ENCODE peak calls at places on chromosomes 3 and 15, in six cellular contexts. V, X, N, B, E and W are unnamed samples.

GRCh38 chr3:113084777-113085176 is 94.0 kb downstream of the GTPBP8 start:
- DNase-seq in B (peak; percentile 31), V (peak; percentile 88), E (peak; percentile 20), X (no peak), N (no peak), W (peak; percentile 33)

GRCh38 chr3:13376091-13376490 is 44.0 kb downstream of the NUP210 start:
- DNase-seq in V (no peak), B (no peak), E (no peak), X (no peak), N (no peak), W (no peak)

GRCh38 chr3:41608267-41608822 is 353.6 kb downstream of the ULK4 start:
- DNase-seq in V (no peak), X (no peak), B (no peak), N (no peak), E (no peak), W (no peak)

GRCh38 chr3:55622733-55623132 is 135.6 kb upstream of the WNT5A start:
- DNase-seq in V (peak; percentile 50), N (no peak), B (no peak), E (no peak), X (no peak), W (peak; percentile 54)

GRCh38 chr3:43390255-43390588 is 103.9 kb downstream of the SNRK start:
- DNase-seq in X (no peak), B (no peak), E (no peak), V (no peak), N (no peak), W (no peak)

GRCh38 chr3:141441381-141442365 is 45.2 kb upstream of the RASA2 start:
- DNase-seq in V (peak; percentile 90), X (peak; percentile 5), B (peak; percentile 80), E (peak; percentile 71), N (peak; percentile 71), W (peak; percentile 89)

GRCh38 chr3:158313344-158313927 is 203.5 kb downstream of the RSRC1 start:
- DNase-seq in E (no peak), N (no peak), V (peak; percentile 7), B (peak; percentile 27), X (peak; percentile 17), W (peak; percentile 67)

GRCh38 chr3:40086890-40087884 is 222.3 kb upstream of the EIF1B start:
- DNase-seq in E (no peak), X (peak; percentile 49), V (no peak), N (no peak), B (no peak), W (no peak)

GRCh38 chr15:26295331-26295730 is 432.2 kb upstream of the ATP10A start:
- DNase-seq in E (no peak), B (no peak), N (no peak), V (no peak), X (no peak), W (no peak)

GRCh38 chr15:40340038-40340739 is 550 bp downstream of the CCDC9B start:
- DNase-seq in N (no peak), X (peak; percentile 34), B (no peak), E (peak; percentile 90), V (peak; percentile 73), W (peak; percentile 65)

GRCh38 chr3:71563827-71564226 is 19.7 kb downstream of the FOXP1 start:
- DNase-seq in E (no peak), V (no peak), X (no peak), B (no peak), N (no peak), W (no peak)

GRCh38 chr15:29156521-29156920 is 113.1 kb downstream of the NSMCE3 start:
- DNase-seq in N (no peak), X (no peak), V (no peak), E (no peak), B (no peak), W (no peak)

GRCh38 chr15:68552773-68553172 is 26.0 kb upstream of the CORO2B start:
- DNase-seq in X (peak; percentile 2), E (no peak), V (peak; percentile 47), N (no peak), B (peak; percentile 74), W (peak; percentile 50)

GRCh38 chr15:96398769-96399168 is 68.3 kb downstream of the NR2F2 start:
- DNase-seq in B (no peak), E (no peak), X (no peak), V (no peak), N (no peak), W (no peak)

GRCh38 chr3:66729685-66730393 is 229.0 kb upstream of the LRIG1 start:
- DNase-seq in E (no peak), X (no peak), N (no peak), B (no peak), V (no peak), W (no peak)

GRCh38 chr3:171261487-171261886 is 198.7 kb downstream of the TNIK start:
- DNase-seq in N (no peak), V (peak; percentile 24), E (no peak), B (no peak), X (peak; percentile 60), W (peak; percentile 58)

GRCh38 chr15:40902605-40903561 is 8.6 kb downstream of the VPS18 start:
- DNase-seq in X (no peak), B (no peak), V (no peak), N (no peak), E (peak; percentile 48), W (no peak)

GRCh38 chr15:78928616-78929093 is 16.2 kb downstream of the CTSH start:
- DNase-seq in X (no peak), B (no peak), N (no peak), V (no peak), E (no peak), W (no peak)

GRCh38 chr15:74642328-74642723 is 26.7 kb downstream of the CLK3 start:
- DNase-seq in E (no peak), X (peak; percentile 88), N (no peak), V (no peak), B (no peak), W (no peak)

GRCh38 chr3:85321892-85322291 is 363.1 kb downstream of the CADM2 start:
- DNase-seq in E (no peak), B (no peak), V (no peak), X (no peak), N (no peak), W (no peak)

GRCh38 chr15:78761891-78762385 is 49.3 kb downstream of the ADAMTS7 start:
- DNase-seq in N (no peak), E (no peak), X (no peak), V (no peak), B (no peak), W (no peak)

GRCh38 chr15:75640483-75641175 is 605 bp upstream of the IMP3 start:
- DNase-seq in N (peak; percentile 52), V (peak; percentile 45), E (peak; percentile 38), X (peak; percentile 54), B (peak; percentile 39), W (peak; percentile 64)

GRCh38 chr3:15108869-15109268 is 9.9 kb upstream of the RBSN start:
- DNase-seq in E (no peak), V (no peak), N (no peak), B (no peak), X (no peak), W (no peak)

GRCh38 chr15:90765966-90766365 is 48.8 kb downstream of the BLM start:
- DNase-seq in X (no peak), N (no peak), V (no peak), B (no peak), E (no peak), W (peak; percentile 43)

GRCh38 chr3:102936511-102936910 is 501.7 kb downstream of the ZPLD1 start:
- DNase-seq in V (no peak), N (no peak), X (no peak), B (no peak), E (no peak), W (peak; percentile 17)

GRCh38 chr3:6781103-6781502 is 79.8 kb upstream of the GRM7 start:
- DNase-seq in E (no peak), N (no peak), X (peak; percentile 40), V (no peak), B (no peak), W (no peak)

GRCh38 chr3:78847603-78848002 is 920.2 kb downstream of the ROBO1 start:
- DNase-seq in X (no peak), E (no peak), V (no peak), B (no peak), N (no peak), W (no peak)

GRCh38 chr15:82647835-82648256 is 683 bp upstream of the CPEB1 start:
- DNase-seq in N (no peak), V (no peak), B (no peak), E (peak; percentile 23), X (no peak), W (peak; percentile 4)

GRCh38 chr3:127209155-127209839 is 16.4 kb downstream of the PRR23E start:
- DNase-seq in N (no peak), X (no peak), B (no peak), E (no peak), V (no peak), W (no peak)